ENCODE peak calls at places on chromosomes 7 and 10, in six cellular contexts. U, Z, F, L, M and T are unnamed samples.

GRCh38 chr7:44280636-44280992 is 44.8 kb downstream of the CAMK2B start:
- DNase-seq in U (no peak), L (no peak), M (no peak), Z (no peak), F (no peak), T (no peak)

GRCh38 chr7:154693646-154694045 is 309.3 kb downstream of the PAXIP1 start:
- DNase-seq in Z (no peak), L (no peak), M (no peak), F (no peak), U (no peak), T (no peak)

GRCh38 chr10:43610636-43611035 is 4.4 kb downstream of the ZNF485 start:
- DNase-seq in U (peak; percentile 5), Z (no peak), L (no peak), M (no peak), F (no peak), T (peak; percentile 32)

GRCh38 chr10:101841826-101842225 is 1.8 kb downstream of the KCNIP2 start:
- DNase-seq in M (no peak), U (no peak), Z (no peak), F (no peak), L (no peak), T (no peak)

GRCh38 chr7:26653430-26653911 is 210.9 kb downstream of the SKAP2 start:
- DNase-seq in Z (no peak), U (no peak), F (peak; percentile 12), M (no peak), L (no peak), T (peak; percentile 40)

GRCh38 chr10:108638225-108638624 is 1285.1 kb downstream of the XPNPEP1 start:
- DNase-seq in L (no peak), Z (no peak), M (no peak), F (no peak), U (no peak), T (no peak)

GRCh38 chr10:118026936-118027335 is 19.8 kb downstream of the RAB11FIP2 start:
- DNase-seq in M (no peak), U (no peak), Z (no peak), F (no peak), L (no peak), T (no peak)

GRCh38 chr7:117072620-117073118 is 119.4 kb downstream of the ST7 start:
- DNase-seq in F (no peak), U (peak; percentile 8), L (no peak), M (no peak), Z (peak; percentile 13), T (peak; percentile 66)

GRCh38 chr10:44824607-44825006 is 86.5 kb upstream of the TMEM72 start:
- DNase-seq in U (no peak), M (no peak), F (no peak), Z (no peak), L (no peak), T (no peak)

GRCh38 chr7:34928052-34928451 is 109.2 kb downstream of the DPY19L1 start:
- DNase-seq in Z (no peak), F (peak; percentile 54), L (peak; percentile 57), M (no peak), U (peak; percentile 22), T (peak; percentile 23)

GRCh38 chr7:23468721-23469149 is 1.6 kb downstream of the IGF2BP3 start:
- DNase-seq in L (no peak), U (no peak), Z (no peak), M (no peak), F (no peak), T (no peak)

GRCh38 chr10:871951-872403 is 59.5 kb downstream of the LARP4B start:
- DNase-seq in L (no peak), F (no peak), M (no peak), Z (no peak), U (no peak), T (peak; percentile 4)

GRCh38 chr10:113753020-113753692 is 1.7 kb downstream of the PLEKHS1 start:
- DNase-seq in Z (peak; percentile 92), M (no peak), L (no peak), U (no peak), F (no peak), T (peak; percentile 12)

GRCh38 chr10:127196227-127196954 is at the start of gene INSYN2A:
- DNase-seq in U (peak; percentile 43), F (peak; percentile 85), Z (peak; percentile 21), L (peak; percentile 46), M (no peak), T (peak; percentile 25)

GRCh38 chr10:24449334-24449740 is 240.4 kb downstream of the KIAA1217 start:
- DNase-seq in Z (no peak), M (peak; percentile 9), U (no peak), F (no peak), L (no peak), T (peak; percentile 28)

GRCh38 chr7:111424768-111425167 is 137.5 kb downstream of the IMMP2L start:
- DNase-seq in F (peak; percentile 4), U (peak; percentile 76), Z (no peak), L (no peak), M (no peak), T (peak; percentile 59)

GRCh38 chr7:1298051-1298937 is 65.6 kb downstream of the UNCX start:
- DNase-seq in F (no peak), Z (no peak), L (no peak), M (no peak), U (no peak), T (no peak)

GRCh38 chr10:7558036-7558435 is 108.7 kb downstream of the ITIH5 start:
- DNase-seq in F (no peak), U (no peak), L (no peak), Z (no peak), M (no peak), T (no peak)

GRCh38 chr7:51629206-51629605 is 312.6 kb upstream of the COBL start:
- DNase-seq in U (no peak), M (no peak), L (no peak), Z (no peak), F (no peak), T (no peak)

GRCh38 chr7:42746226-42746625 is 165.6 kb downstream of the C7orf25 start:
- DNase-seq in Z (no peak), L (no peak), U (no peak), M (no peak), F (no peak), T (peak; percentile 71)

GRCh38 chr7:29988391-29989256 is 977 bp downstream of the SCRN1 start:
- DNase-seq in L (peak; percentile 84), M (peak; percentile 49), F (peak; percentile 53), U (peak; percentile 44), Z (peak; percentile 58), T (peak; percentile 34)

GRCh38 chr10:7942859-7943258 is 111.6 kb upstream of the GATA3 start:
- DNase-seq in Z (no peak), U (no peak), F (no peak), M (no peak), L (no peak), T (no peak)

GRCh38 chr10:125062244-125063208 is 97.8 kb downstream of the CTBP2 start:
- DNase-seq in F (no peak), L (no peak), U (no peak), M (no peak), Z (no peak), T (no peak)

GRCh38 chr10:123257904-123258303 is 103.7 kb downstream of the BUB3 start:
- DNase-seq in U (no peak), L (no peak), M (no peak), Z (no peak), F (no peak), T (no peak)

GRCh38 chr10:59949608-59950007 is 43.3 kb upstream of the CCDC6 start:
- DNase-seq in Z (no peak), L (no peak), F (no peak), U (no peak), M (no peak), T (no peak)

GRCh38 chr7:131212114-131212513 is 115.6 kb upstream of the MKLN1 start:
- DNase-seq in U (no peak), M (no peak), Z (no peak), F (peak; percentile 74), L (no peak), T (peak; percentile 30)

GRCh38 chr7:39623312-39624201 is at the start of gene RALA:
- DNase-seq in L (peak; percentile 93), M (peak; percentile 87), Z (peak; percentile 89), F (peak; percentile 97), U (peak; percentile 94), T (peak; percentile 77)

GRCh38 chr7:144834516-144835165 is 1.2 kb downstream of the TPK1 start:
- DNase-seq in L (peak; percentile 1), M (no peak), F (no peak), U (peak; percentile 22), Z (no peak), T (no peak)

GRCh38 chr7:151469281-151469680 is 29.3 kb upstream of the CRYGN start:
- DNase-seq in U (no peak), Z (no peak), L (no peak), M (no peak), F (no peak), T (no peak)

GRCh38 chr10:121310151-121310711 is 288.0 kb downstream of the FGFR2 start:
- DNase-seq in M (no peak), L (no peak), U (no peak), F (peak; percentile 70), Z (peak; percentile 26), T (no peak)

GRCh38 chr7:2978403-2978802 is 65.3 kb downstream of the CARD11 start:
- DNase-seq in U (no peak), F (peak; percentile 75), M (peak; percentile 51), Z (no peak), L (no peak), T (peak; percentile 51)

GRCh38 chr7:107264723-107265122 is 95.9 kb downstream of the HBP1 start:
- DNase-seq in M (no peak), Z (no peak), U (no peak), L (no peak), F (no peak), T (no peak)

GRCh38 chr10:43390791-43391190 is 18.2 kb downstream of the HNRNPF start:
- DNase-seq in Z (no peak), U (peak; percentile 40), F (no peak), M (no peak), L (peak; percentile 73), T (peak; percentile 22)

GRCh38 chr10:5449823-5450222 is 37.5 kb downstream of the NET1 start:
- DNase-seq in Z (no peak), M (no peak), U (peak; percentile 67), F (no peak), L (peak; percentile 40), T (peak; percentile 68)

GRCh38 chr7:92402920-92403759 is 44.1 kb upstream of the GATAD1 start:
- DNase-seq in L (no peak), F (no peak), M (no peak), Z (no peak), U (peak; percentile 25), T (peak; percentile 85)

GRCh38 chr10:69268761-69269416 is 9.4 kb upstream of the HK1 start:
- DNase-seq in M (no peak), L (no peak), F (no peak), Z (no peak), U (peak; percentile 72), T (peak; percentile 6)

GRCh38 chr10:26859241-26860025 is 1.3 kb downstream of the ABI1 start:
- DNase-seq in U (no peak), M (no peak), F (no peak), L (no peak), Z (no peak), T (peak; percentile 48)

GRCh38 chr7:106770191-106770590 is 94.9 kb upstream of the PIK3CG start:
- DNase-seq in Z (no peak), L (peak; percentile 69), F (no peak), M (no peak), U (peak; percentile 97), T (peak; percentile 82)

GRCh38 chr10:129462257-129462795 is 4.7 kb upstream of the MGMT start:
- DNase-seq in Z (no peak), U (no peak), M (no peak), F (no peak), L (no peak), T (no peak)

GRCh38 chr7:131010714-131011436 is 276.9 kb upstream of the KLF14 start:
- DNase-seq in L (peak; percentile 56), Z (no peak), U (peak; percentile 61), F (no peak), M (no peak), T (peak; percentile 90)